ENCODE peak calls at places on chromosome 17, in nine cellular contexts. V is NCI-H2081; N is left ventricle myocardium superior; D is KBM-7; I is T-helper 9 cell; B is activated CD4-positive, CD25-positive, alpha-beta regulatory T cell; K is RKO; M is stimulated activated naive B cell treated with anti-CD40 and anti-IgM and Interleukin-4, amounts not matched to agents 10 μg/mL and 1 μg/mL and 100 μg/mL, for 72 hours; X is renal cortical epithelial cell. E is an unnamed sample.

GRCh38 chr17:75693500-75694481 is 26.7 kb downstream of the SAP30BP start:
- DNase-seq in V (no peak), N (peak), D (no peak), I (no peak), B (no peak), K (no peak), M (no peak), X (peak), E (peak)

GRCh38 chr17:40431231-40431602 is 12.0 kb upstream of the IGFBP4 start:
- DNase-seq in V (no peak), N (peak), D (no peak), I (no peak), B (no peak), K (no peak), M (no peak), X (no peak), E (no peak)

GRCh38 chr17:27959382-27959709 is 66.2 kb upstream of the LYRM9 start:
- DNase-seq in V (no peak), N (no peak), D (no peak), I (no peak), B (no peak), K (no peak), M (no peak), X (no peak), E (no peak)

GRCh38 chr17:12391468-12391867 is 274.2 kb upstream of the MYOCD start:
- DNase-seq in V (no peak), N (no peak), D (no peak), I (no peak), B (no peak), K (no peak), M (no peak), X (no peak), E (no peak)

GRCh38 chr17:47286198-47286914 is 32.7 kb downstream of the ITGB3 start:
- DNase-seq in V (no peak), N (no peak), D (no peak), I (no peak), B (no peak), K (no peak), M (peak), X (no peak), E (no peak)

GRCh38 chr17:50944054-50944901 is 78.1 kb upstream of the TOB1 start:
- DNase-seq in V (peak), N (peak), D (peak), I (peak), B (peak), K (no peak), M (no peak), X (no peak), E (peak)

GRCh38 chr17:44146375-44147346 is 4.9 kb downstream of the HROB start:
- DNase-seq in V (no peak), N (no peak), D (no peak), I (no peak), B (no peak), K (no peak), M (no peak), X (no peak), E (no peak)

GRCh38 chr17:74547736-74548135 is 1.8 kb upstream of the CD300C start:
- DNase-seq in V (no peak), N (no peak), D (no peak), I (no peak), B (no peak), K (peak), M (no peak), X (no peak), E (no peak)

GRCh38 chr17:68771867-68772515 is 170.8 kb upstream of the FAM20A start:
- DNase-seq in V (peak), N (no peak), D (peak), I (no peak), B (no peak), K (peak), M (no peak), X (peak), E (no peak)

GRCh38 chr17:9360610-9361571 is 214.7 kb downstream of the STX8 start:
- DNase-seq in V (no peak), N (peak), D (no peak), I (no peak), B (no peak), K (no peak), M (no peak), X (peak), E (no peak)

GRCh38 chr17:44786551-44787081 is 27.8 kb downstream of the ADAM11 start:
- DNase-seq in V (no peak), N (peak), D (no peak), I (no peak), B (no peak), K (no peak), M (no peak), X (no peak), E (peak)

GRCh38 chr17:59745040-59745439 is 37.6 kb downstream of the VMP1 start:
- DNase-seq in V (no peak), N (no peak), D (no peak), I (no peak), B (no peak), K (no peak), M (no peak), X (no peak), E (no peak)

GRCh38 chr17:51036084-51036483 is 84.6 kb downstream of the SPAG9 start:
- DNase-seq in V (no peak), N (no peak), D (peak), I (no peak), B (no peak), K (no peak), M (no peak), X (no peak), E (no peak)

GRCh38 chr17:76178124-76178523 is 37.1 kb upstream of the FOXJ1 start:
- DNase-seq in V (no peak), N (no peak), D (no peak), I (no peak), B (no peak), K (no peak), M (no peak), X (no peak), E (no peak)

GRCh38 chr17:40112718-40113109 is 9.1 kb upstream of the MSL1 start:
- DNase-seq in V (peak), N (no peak), D (no peak), I (no peak), B (no peak), K (no peak), M (no peak), X (no peak), E (no peak)

GRCh38 chr17:73365203-73365933 is 53.6 kb upstream of the CDC42EP4 start:
- DNase-seq in V (no peak), N (peak), D (no peak), I (no peak), B (no peak), K (no peak), M (no peak), X (no peak), E (peak)

E was measured in left ventricle myocardium inferior.